ENCODE peak calls at places on chromosomes 3 and 15, in six cellular contexts. P, L, D, B, O and V are unnamed samples.

GRCh38 chr15:77753238-77753873 is 120.6 kb upstream of the LINGO1 start:
- DNase-seq in P (no peak), L (no peak), D (peak; percentile 44), B (no peak), O (no peak), V (peak; percentile 16)

GRCh38 chr15:60390931-60391501 is 6.8 kb downstream of the ANXA2 start:
- DNase-seq in P (no peak), L (peak; percentile 48), D (no peak), B (peak; percentile 20), O (peak; percentile 87), V (no peak)

GRCh38 chr15:51737538-51738305 is at the start of gene LYSMD2:
- DNase-seq in P (peak; percentile 50), L (peak; percentile 81), D (peak; percentile 89), B (no peak), O (no peak), V (peak; percentile 42)

GRCh38 chr3:112046599-112046998 is 12.1 kb downstream of the TMPRSS7 start:
- DNase-seq in P (no peak), L (no peak), D (no peak), B (no peak), O (no peak), V (no peak)

GRCh38 chr15:72288796-72289596 is 16.6 kb upstream of the PARP6 start:
- DNase-seq in P (no peak), L (no peak), D (no peak), B (no peak), O (no peak), V (no peak)

GRCh38 chr3:140505876-140506275 is 172.0 kb upstream of the TRIM42 start:
- DNase-seq in P (no peak), L (no peak), D (no peak), B (no peak), O (no peak), V (no peak)

GRCh38 chr3:125033135-125033534 is 22.7 kb downstream of the HEG1 start:
- DNase-seq in P (no peak), L (peak; percentile 62), D (no peak), B (no peak), O (no peak), V (no peak)

GRCh38 chr3:184815046-184815930 is 3.3 kb downstream of the VPS8 start:
- DNase-seq in P (no peak), L (no peak), D (no peak), B (no peak), O (no peak), V (no peak)

GRCh38 chr15:65264877-65265430 is 21.7 kb downstream of the PARP16 start:
- DNase-seq in P (no peak), L (peak; percentile 13), D (no peak), B (no peak), O (no peak), V (no peak)

GRCh38 chr3:101850327-101851048 is 1.2 kb downstream of the NFKBIZ start:
- DNase-seq in P (no peak), L (peak; percentile 28), D (no peak), B (no peak), O (no peak), V (no peak)

GRCh38 chr3:115518100-115518852 is 105.0 kb upstream of the GAP43 start:
- DNase-seq in P (no peak), L (peak; percentile 29), D (no peak), B (no peak), O (peak; percentile 19), V (peak; percentile 19)

GRCh38 chr3:142028174-142028833 is 121.0 kb downstream of the TFDP2 start:
- DNase-seq in P (peak; percentile 29), L (peak; percentile 59), D (no peak), B (no peak), O (peak; percentile 68), V (peak; percentile 33)

GRCh38 chr3:72728958-72729467 is 119.2 kb downstream of the SHQ1 start:
- DNase-seq in P (no peak), L (peak; percentile 23), D (no peak), B (no peak), O (no peak), V (no peak)

GRCh38 chr15:74748322-74748946 is at the start of gene CYP1A2:
- DNase-seq in P (no peak), L (no peak), D (no peak), B (no peak), O (no peak), V (no peak)

GRCh38 chr3:75140904-75141615 is 523.1 kb upstream of the FRG2C start:
- DNase-seq in P (no peak), L (no peak), D (no peak), B (no peak), O (no peak), V (no peak)

GRCh38 chr15:80596521-80596976 is 98.6 kb upstream of the ABHD17C start:
- DNase-seq in P (no peak), L (no peak), D (no peak), B (no peak), O (peak; percentile 21), V (no peak)

GRCh38 chr15:25784876-25785642 is 78.1 kb downstream of the ATP10A start:
- DNase-seq in P (no peak), L (no peak), D (peak; percentile 21), B (no peak), O (no peak), V (no peak)

GRCh38 chr3:54146383-54147239 is 24.3 kb downstream of the CACNA2D3 start:
- DNase-seq in P (peak; percentile 37), L (peak; percentile 65), D (peak; percentile 52), B (no peak), O (peak; percentile 4), V (peak; percentile 38)

DNA sequence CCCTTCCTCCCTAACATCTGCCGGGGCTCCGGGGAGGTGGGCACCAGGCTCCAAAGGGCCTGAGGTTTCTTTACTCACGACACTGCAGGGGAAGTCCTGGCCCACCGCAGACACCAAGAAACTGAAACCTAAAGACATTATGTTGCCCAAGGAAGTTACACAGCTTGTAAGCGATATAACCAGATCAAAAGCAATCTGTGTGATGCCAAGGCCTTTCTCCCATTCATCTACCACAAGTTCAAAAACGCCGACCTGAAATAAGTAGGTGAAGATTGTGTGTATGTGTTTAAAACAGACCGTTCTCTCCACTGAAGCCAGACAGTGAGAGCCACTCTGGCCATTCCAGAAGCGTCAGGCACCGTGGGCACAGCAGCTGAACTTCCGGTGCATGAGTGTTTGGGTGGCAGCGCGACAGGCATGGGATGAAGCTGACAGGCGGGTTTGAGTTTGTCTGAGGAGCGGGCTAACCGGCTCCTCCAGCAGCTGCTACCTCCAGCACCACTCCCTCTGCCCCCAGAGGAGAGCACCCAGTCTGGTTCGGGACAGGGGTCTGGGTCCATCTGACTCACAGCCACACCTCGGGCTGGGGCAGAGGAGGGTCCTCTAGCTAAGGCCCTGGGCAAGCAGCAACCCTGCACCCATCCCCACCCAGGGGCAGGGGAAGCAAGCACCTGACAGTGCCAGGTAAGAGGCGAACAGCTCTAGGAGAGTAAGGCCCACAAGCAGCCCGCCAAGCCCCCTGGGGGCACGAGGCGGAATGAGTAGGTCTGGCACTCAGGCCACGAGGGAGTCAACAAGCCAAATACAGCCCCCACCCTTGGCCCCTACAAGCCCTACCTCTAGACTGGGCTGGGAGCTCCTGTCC is 1.3 kb downstream of the TNK2 start:
- DNase-seq in P (no peak), L (peak; percentile 55), D (no peak), B (no peak), O (no peak), V (no peak)
- TF ChIP-seq POLR2A in P (no peak), L (no peak), D (no peak), B (no peak), O (no peak), V (no peak)

DNA sequence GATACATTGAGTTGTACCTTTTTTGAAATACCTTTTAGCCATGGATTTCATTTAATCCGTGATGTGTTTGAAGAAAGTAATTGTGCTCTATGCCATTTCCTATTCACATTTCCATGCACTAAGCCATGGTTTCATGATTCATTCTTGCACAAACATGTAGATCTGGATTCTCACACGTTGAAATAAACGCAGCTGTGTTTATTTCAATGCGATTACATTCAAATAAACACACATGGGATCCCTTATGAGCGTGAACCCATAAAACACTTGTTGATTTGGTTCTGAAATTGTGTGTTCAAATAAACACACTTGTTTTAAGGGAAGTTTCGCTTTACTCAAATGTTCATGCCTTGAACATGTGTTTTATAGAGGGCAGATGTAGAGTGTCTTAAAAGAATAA is 39.2 kb downstream of the BBX start:
- DNase-seq in P (no peak), L (no peak), D (no peak), B (no peak), O (no peak), V (no peak)
- TF ChIP-seq POLR2A in P (no peak), L (no peak), D (no peak), B (no peak), O (no peak), V (no peak)

GRCh38 chr15:39888243-39888642 is 31.8 kb downstream of the GPR176 start:
- DNase-seq in P (no peak), L (no peak), D (no peak), B (no peak), O (no peak), V (no peak)

GRCh38 chr15:39887832-39888231 is 32.2 kb downstream of the GPR176 start:
- DNase-seq in P (no peak), L (peak; percentile 44), D (no peak), B (no peak), O (peak; percentile 3), V (no peak)

GRCh38 chr15:39889601-39890000 is 30.5 kb downstream of the GPR176 start:
- DNase-seq in P (no peak), L (no peak), D (no peak), B (no peak), O (no peak), V (no peak)

GRCh38 chr15:39887211-39887610 is 32.9 kb downstream of the GPR176 start:
- DNase-seq in P (no peak), L (no peak), D (no peak), B (no peak), O (no peak), V (no peak)

GRCh38 chr15:39888809-39889208 is 31.3 kb downstream of the GPR176 start:
- DNase-seq in P (no peak), L (no peak), D (no peak), B (no peak), O (no peak), V (no peak)
- TF ChIP-seq POLR2A in P (no peak), L (no peak), D (no peak), B (no peak), O (no peak), V (no peak)

GRCh38 chr3:50294492-50295403 is 2.5 kb upstream of the IFRD2 start:
- DNase-seq in P (no peak), L (no peak), D (no peak), B (no peak), O (no peak), V (no peak)

GRCh38 chr3:50294089-50294488 is 1.9 kb upstream of the IFRD2 start:
- DNase-seq in P (no peak), L (no peak), D (no peak), B (no peak), O (no peak), V (no peak)

GRCh38 chr3:50290116-50290745 is 2.0 kb downstream of the IFRD2 start:
- DNase-seq in P (no peak), L (peak; percentile 25), D (peak; percentile 55), B (no peak), O (no peak), V (no peak)

GRCh38 chr3:50292924-50293801 is 934 bp upstream of the IFRD2 start:
- DNase-seq in P (no peak), L (peak; percentile 53), D (peak; percentile 60), B (no peak), O (no peak), V (no peak)

GRCh38 chr3:50292159-50292923 is at the start of gene IFRD2:
- DNase-seq in P (peak; percentile 98), L (peak; percentile 99), D (peak; percentile 97), B (peak; percentile 91), O (peak; percentile 96), V (peak; percentile 95)
- TF ChIP-seq POLR2A in P (peak; percentile 40), L (peak; percentile 85), D (peak; percentile 79), B (no peak), O (peak; percentile 56), V (peak; percentile 64)